ENCODE peak calls at places on chromosomes 12 and 14, in five cellular contexts. Y, D, P, R and U are unnamed samples.

GRCh38 chr12:125387206-125387605 is 322.0 kb downstream of the AACS start:
- DNase-seq in Y (no peak), D (no peak), P (no peak), R (no peak), U (no peak)

GRCh38 chr14:67680121-67680602 is 5.7 kb upstream of the VTI1B start:
- DNase-seq in Y (no peak), D (peak; percentile 98), P (peak; percentile 56), R (peak; percentile 44), U (no peak)

GRCh38 chr12:93778306-93778705 is 101.1 kb downstream of the CRADD start:
- DNase-seq in Y (no peak), D (peak; percentile 88), P (no peak), R (no peak), U (no peak)

GRCh38 chr12:32680787-32681186 is 1.7 kb downstream of the DNM1L start:
- DNase-seq in Y (no peak), D (no peak), P (no peak), R (no peak), U (no peak)

GRCh38 chr14:100586520-100587247 is 533 bp downstream of the BEGAIN start:
- DNase-seq in Y (peak; percentile 67), D (no peak), P (no peak), R (peak; percentile 87), U (no peak)

GRCh38 chr12:121786441-121786825 is 7.1 kb downstream of the RHOF start:
- DNase-seq in Y (peak; percentile 99), D (peak; percentile 94), P (no peak), R (no peak), U (no peak)

GRCh38 chr14:33457021-33457420 is 493.9 kb downstream of the EGLN3 start:
- DNase-seq in Y (no peak), D (no peak), P (no peak), R (no peak), U (no peak)

GRCh38 chr12:132806857-132807256 is 21.8 kb downstream of the GOLGA3 start:
- DNase-seq in Y (no peak), D (no peak), P (no peak), R (no peak), U (no peak)

GRCh38 chr14:68815288-68816182 is 22.7 kb upstream of the ZFP36L1 start:
- DNase-seq in Y (no peak), D (no peak), P (no peak), R (no peak), U (no peak)

GRCh38 chr12:30862486-30862885 is 64.1 kb upstream of the TSPAN11 start:
- DNase-seq in Y (no peak), D (peak; percentile 17), P (no peak), R (no peak), U (no peak)

GRCh38 chr12:55931317-55931779 is 386 bp downstream of the DGKA start:
- DNase-seq in Y (no peak), D (no peak), P (no peak), R (no peak), U (no peak)

GRCh38 chr12:3295648-3296408 is 195.2 kb upstream of the PRMT8 start:
- DNase-seq in Y (no peak), D (peak; percentile 30), P (no peak), R (no peak), U (no peak)

GRCh38 chr12:67681145-67681778 is 32.7 kb downstream of the DYRK2 start:
- DNase-seq in Y (no peak), D (peak; percentile 97), P (no peak), R (peak; percentile 23), U (no peak)

GRCh38 chr12:69932154-69932553 is 107.1 kb downstream of the MYRFL start:
- DNase-seq in Y (no peak), D (no peak), P (no peak), R (no peak), U (no peak)

GRCh38 chr12:115918763-115919162 is 358.7 kb downstream of the MED13L start:
- DNase-seq in Y (no peak), D (no peak), P (no peak), R (no peak), U (no peak)

GRCh38 chr14:75510547-75510946 is 11.7 kb upstream of the BATF start:
- DNase-seq in Y (no peak), D (no peak), P (no peak), R (no peak), U (no peak)

GRCh38 chr14:105601360-105602242 is 75.2 kb downstream of the TMEM121 start:
- DNase-seq in Y (no peak), D (no peak), P (no peak), R (no peak), U (no peak)

DNA sequence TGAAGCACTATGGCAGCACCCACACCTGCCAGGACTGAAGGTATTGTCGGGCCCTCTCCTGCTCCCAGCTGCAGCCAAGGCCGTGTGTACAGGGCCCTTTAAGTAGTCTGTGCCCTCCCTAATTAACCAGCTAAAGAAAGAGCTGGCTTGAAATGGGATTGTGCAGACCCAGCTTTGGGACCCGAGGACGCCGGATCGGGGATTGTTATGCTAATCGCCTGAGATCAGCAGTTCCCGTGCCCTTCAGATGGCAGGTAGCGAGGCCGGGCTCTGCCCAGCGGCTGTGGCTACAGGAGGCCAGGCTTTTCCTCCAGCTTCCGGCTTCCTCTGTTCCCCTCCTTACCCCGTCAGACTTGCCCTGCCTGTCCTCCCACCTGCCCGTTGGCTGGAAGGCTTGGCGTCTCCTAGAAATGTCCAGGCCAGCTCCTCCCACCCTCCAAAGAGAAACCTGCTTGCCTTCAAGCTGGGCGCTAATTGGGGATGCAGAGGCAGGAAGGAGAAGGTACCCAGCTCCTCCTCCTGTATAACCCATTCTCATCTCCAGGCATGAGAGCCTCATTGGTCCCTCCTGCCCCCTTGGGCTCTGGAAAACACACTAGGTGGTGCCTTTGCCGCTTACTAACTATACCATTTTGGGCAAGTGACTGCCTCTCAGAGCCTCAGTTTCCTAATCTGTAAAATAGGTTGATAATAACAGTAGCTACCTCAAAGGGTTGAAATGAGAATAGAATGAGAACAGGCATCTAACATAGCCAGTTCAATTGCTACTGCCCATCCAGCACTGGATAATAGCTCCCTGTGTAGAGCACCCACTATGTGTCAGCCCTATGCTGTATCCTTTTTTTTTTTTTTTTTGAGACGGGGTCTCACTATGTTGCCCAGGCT is 25.8 kb upstream of the MSI1 start:
- DNase-seq in Y (no peak), D (no peak), P (no peak), R (no peak), U (no peak)
- TF ChIP-seq POLR2A in Y (no peak), D (no peak), P (no peak), R (no peak), U (no peak)

DNA sequence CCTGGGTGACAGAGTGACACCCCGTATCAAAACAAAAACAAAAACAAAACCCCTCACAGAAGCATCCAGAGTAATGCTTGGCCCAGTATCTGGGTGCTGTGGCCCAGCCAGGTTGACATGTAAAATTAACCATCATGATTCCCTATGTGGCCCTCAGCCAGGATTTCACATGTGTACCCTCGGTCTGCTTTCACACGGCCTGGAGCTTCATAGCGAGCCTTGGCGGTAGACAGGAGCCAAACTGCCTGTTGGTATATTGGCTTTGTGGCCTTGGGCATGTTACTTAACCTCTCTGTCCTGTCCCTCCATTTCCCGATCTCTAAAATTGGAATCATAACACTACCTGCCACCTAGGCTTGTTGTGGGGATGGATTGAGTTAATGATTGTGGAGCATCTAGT is 65.5 kb downstream of the ADCK1 start:
- DNase-seq in Y (no peak), D (no peak), P (no peak), R (no peak), U (no peak)
- TF ChIP-seq POLR2A in Y (no peak), D (no peak), P (no peak), R (no peak), U (no peak)

GRCh38 chr14:60722163-60722835 is 1.9 kb downstream of the SIX4 start:
- DNase-seq in Y (no peak), D (peak; percentile 79), P (peak; percentile 46), R (peak; percentile 17), U (no peak)

GRCh38 chr14:60721331-60722162 is 2.6 kb downstream of the SIX4 start:
- DNase-seq in Y (peak; percentile 54), D (peak; percentile 84), P (peak; percentile 35), R (peak; percentile 45), U (no peak)

GRCh38 chr14:60722836-60723217 is 1.3 kb downstream of the SIX4 start:
- DNase-seq in Y (no peak), D (peak; percentile 11), P (peak; percentile 30), R (peak; percentile 9), U (no peak)

GRCh38 chr14:60724080-60724618 is at the start of gene SIX4:
- DNase-seq in Y (peak; percentile 78), D (peak; percentile 92), P (peak; percentile 39), R (peak; percentile 62), U (no peak)

GRCh38 chr14:60723218-60724079 is 702 bp downstream of the SIX4 start:
- DNase-seq in Y (no peak), D (peak; percentile 62), P (peak; percentile 46), R (peak; percentile 11), U (no peak)
- TF ChIP-seq POLR2A in Y (no peak), D (no peak), P (no peak), R (no peak), U (no peak)

GRCh38 chr14:103697601-103698379 is 17.5 kb downstream of the XRCC3 start:
- DNase-seq in Y (no peak), D (no peak), P (no peak), R (no peak), U (no peak)
- TF ChIP-seq POLR2A in Y (no peak), D (no peak), P (peak; percentile 26), R (no peak), U (no peak)

GRCh38 chr12:63843613-63844390 is 698 bp upstream of the SRGAP1 start:
- DNase-seq in Y (peak; percentile 86), D (peak; percentile 96), P (peak; percentile 88), R (peak; percentile 89), U (peak; percentile 23)
- TF ChIP-seq POLR2A in Y (no peak), D (no peak), P (no peak), R (peak; percentile 59), U (no peak)

DNA sequence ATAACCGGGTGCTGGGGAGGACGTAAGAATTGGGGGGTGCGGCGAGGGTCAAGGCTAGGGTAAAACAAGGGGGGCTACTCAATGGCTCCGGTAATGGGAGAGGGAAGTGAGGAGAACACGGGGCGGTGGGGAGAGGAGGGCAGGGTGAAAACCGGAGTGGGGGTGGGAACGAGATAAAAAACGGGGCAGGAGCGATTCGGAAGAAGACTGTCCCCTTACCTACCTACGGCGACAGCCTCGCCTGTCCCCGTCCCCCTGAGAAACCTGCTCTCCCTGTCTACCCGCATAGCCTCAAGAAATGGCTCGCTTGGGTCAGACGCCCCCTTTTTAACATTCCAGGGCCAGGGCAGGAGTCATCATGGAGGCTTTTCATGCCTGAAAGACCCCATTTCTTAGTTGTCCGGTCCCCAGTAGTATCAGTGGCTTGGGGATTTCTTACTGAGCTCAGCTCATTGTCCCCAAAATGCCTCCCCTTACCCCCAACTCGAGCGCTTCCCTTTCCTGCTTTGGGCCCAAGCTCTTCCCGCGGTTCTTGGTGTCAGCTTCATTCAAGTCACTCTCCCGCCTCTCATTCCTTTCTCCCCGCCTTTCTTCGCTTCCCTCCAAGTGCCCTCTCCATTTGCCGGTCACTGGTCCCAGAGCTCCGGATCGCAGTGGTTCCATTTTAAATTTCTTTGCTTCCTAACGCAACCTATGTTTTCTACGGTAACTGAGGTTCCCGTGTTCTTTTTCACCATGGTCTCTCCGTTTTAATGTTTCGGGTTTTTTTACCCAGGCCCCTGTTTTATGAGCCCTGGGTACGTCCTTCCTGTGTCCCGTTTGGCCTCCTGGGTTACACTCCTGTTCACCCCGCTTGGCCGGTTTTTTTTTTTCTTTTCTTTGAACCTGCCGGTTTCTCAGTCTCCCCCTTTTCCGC is 1.2 kb upstream of the WSB2 start:
- DNase-seq in Y (no peak), D (peak; percentile 58), P (peak; percentile 21), R (peak; percentile 90), U (no peak)
- TF ChIP-seq POLR2A in Y (no peak), D (peak; percentile 38), P (peak; percentile 62), R (peak; percentile 29), U (no peak)